ENCODE peak calls at places on chromosomes 13 and 19, in seven cellular contexts. L is stomach, A is astrocyte of the hippocampus, J is colonic mucosa, Z is non-pigmented ciliary epithelial cell, G is ELF-1, N is neural crest cell. E is an unnamed sample.

GRCh38 chr13:43545317-43545874 is 241.4 kb downstream of the ENOX1 start:
- DNase-seq in L (no peak), A (no peak), J (no peak), Z (no peak), G (no peak), N (no peak), E (no peak)

GRCh38 chr19:844300-844971 is 3.6 kb downstream of the PRTN3 start:
- DNase-seq in L (no peak), A (no peak), J (no peak), Z (no peak), G (no peak), N (no peak), E (no peak)

GRCh38 chr19:51531349-51532315 is at the start of gene SIGLEC6:
- DNase-seq in L (peak), A (no peak), J (peak), Z (no peak), G (peak), N (no peak), E (peak)

GRCh38 chr19:48795855-48796142 is 15.0 kb downstream of the BCAT2 start:
- DNase-seq in L (no peak), A (no peak), J (peak), Z (no peak), G (no peak), N (no peak), E (no peak)

GRCh38 chr13:46896346-46897138 is at the start of gene HTR2A:
- DNase-seq in L (peak), A (peak), J (no peak), Z (no peak), G (no peak), N (no peak), E (no peak)

GRCh38 chr19:53389591-53390377 is 5.2 kb upstream of the ZNF765 start:
- DNase-seq in L (no peak), A (no peak), J (no peak), Z (no peak), G (peak), N (no peak), E (no peak)

GRCh38 chr13:75554981-75555380 is 5.4 kb downstream of the UCHL3 start:
- DNase-seq in L (no peak), A (no peak), J (no peak), Z (no peak), G (no peak), N (no peak), E (no peak)

GRCh38 chr19:3175761-3176714 is 2.5 kb upstream of the S1PR4 start:
- DNase-seq in L (peak), A (peak), J (peak), Z (no peak), G (no peak), N (no peak), E (no peak)

GRCh38 chr19:47723573-47723923 is 10.3 kb downstream of the EHD2 start:
- DNase-seq in L (peak), A (peak), J (no peak), Z (peak), G (no peak), N (no peak), E (no peak)

GRCh38 chr13:106114981-106115554 is 420.4 kb downstream of the EFNB2 start:
- DNase-seq in L (no peak), A (no peak), J (no peak), Z (no peak), G (no peak), N (no peak), E (no peak)

GRCh38 chr19:17052439-17052838 is 22.8 kb downstream of the HAUS8 start:
- DNase-seq in L (peak), A (peak), J (peak), Z (no peak), G (peak), N (peak), E (no peak)

GRCh38 chr13:51997641-51998330 is 13.5 kb downstream of the ATP7B start:
- DNase-seq in L (peak), A (no peak), J (no peak), Z (no peak), G (peak), N (no peak), E (no peak)

GRCh38 chr19:43476606-43477005 is 11.2 kb upstream of the LYPD3 start:
- DNase-seq in L (no peak), A (peak), J (no peak), Z (no peak), G (no peak), N (no peak), E (no peak)

GRCh38 chr19:16042533-16043085 is 33.7 kb upstream of the TPM4 start:
- DNase-seq in L (no peak), A (no peak), J (no peak), Z (no peak), G (no peak), N (no peak), E (no peak)

GRCh38 chr19:3849092-3849491 is 19.7 kb downstream of the ZFR2 start:
- DNase-seq in L (peak), A (no peak), J (no peak), Z (no peak), G (peak), N (peak), E (peak)

GRCh38 chr13:59274958-59275727 is 888.6 kb downstream of the DIAPH3 start:
- DNase-seq in L (no peak), A (no peak), J (no peak), Z (no peak), G (peak), N (no peak), E (no peak)